ENCODE peak calls at places on chromosome 18, in six cellular contexts. A is HFF-Myc, S is neural progenitor cell, B is HS-5, O is neural crest cell, R is NCI-H1048. G is an unnamed sample.

GRCh38 chr18:21809725-21810124 is 69.1 kb downstream of the MIB1 start:
- DNase-seq in B (no peak), A (no peak), O (no peak), R (no peak), S (no peak), G (no peak)

GRCh38 chr18:44876024-44876423 is 195.3 kb downstream of the SETBP1 start:
- DNase-seq in R (no peak), O (no peak), B (no peak), A (no peak), S (no peak), G (no peak)

GRCh38 chr18:8786766-8787670 is 81.7 kb downstream of the MTCL1 start:
- DNase-seq in O (no peak), B (no peak), R (no peak), S (peak), A (no peak), G (no peak)

GRCh38 chr18:54672846-54673475 is 81.9 kb downstream of the DYNAP start:
- DNase-seq in O (no peak), B (peak), R (no peak), S (peak), A (no peak), G (no peak)

GRCh38 chr18:41938445-41938844 is 16.6 kb upstream of the PIK3C3 start:
- DNase-seq in R (no peak), O (no peak), S (no peak), A (peak), B (peak), G (peak)

GRCh38 chr18:1475867-1476266 is 571.2 kb downstream of the ADCYAP1 start:
- DNase-seq in R (no peak), B (no peak), O (no peak), A (no peak), S (no peak), G (no peak)

GRCh38 chr18:35776481-35776880 is 194.9 kb downstream of the GALNT1 start:
- DNase-seq in R (no peak), A (no peak), O (no peak), S (no peak), B (no peak), G (no peak)

GRCh38 chr18:77366725-77367641 is 117.3 kb downstream of the GALR1 start:
- DNase-seq in R (no peak), S (no peak), O (peak), A (no peak), B (no peak), G (no peak)

GRCh38 chr18:9825571-9826073 is 60.2 kb upstream of the TXNDC2 start:
- DNase-seq in B (peak), S (no peak), O (no peak), A (peak), R (no peak), G (peak)

GRCh38 chr18:45962461-45962860 is 4.7 kb downstream of the EPG5 start:
- DNase-seq in B (peak), S (no peak), A (no peak), R (no peak), O (no peak), G (peak)

GRCh38 chr18:40431071-40431998 is 1523.7 kb upstream of the PIK3C3 start:
- DNase-seq in O (no peak), A (no peak), B (no peak), R (no peak), S (no peak), G (no peak)

GRCh38 chr18:48815581-48816324 is 135.0 kb downstream of the SMAD7 start:
- DNase-seq in O (no peak), A (no peak), S (no peak), R (no peak), B (no peak), G (no peak)

GRCh38 chr18:39846277-39846676 is 2108.8 kb upstream of the PIK3C3 start:
- DNase-seq in O (no peak), S (no peak), A (no peak), B (no peak), R (no peak), G (no peak)

GRCh38 chr18:23816740-23817139 is 127.5 kb downstream of the LAMA3 start:
- DNase-seq in S (no peak), A (no peak), R (no peak), B (no peak), O (no peak), G (no peak)

GRCh38 chr18:59265246-59266018 is 7.8 kb downstream of the RAX start:
- DNase-seq in B (no peak), O (no peak), A (no peak), S (peak), R (no peak), G (no peak)

GRCh38 chr18:36424741-36425142 is 127.2 kb downstream of the FHOD3 start:
- DNase-seq in O (no peak), A (no peak), R (no peak), B (no peak), S (no peak), G (no peak)

GRCh38 chr18:394997-395383 is 105.5 kb downstream of the COLEC12 start:
- DNase-seq in A (peak), R (no peak), B (peak), S (no peak), O (no peak), G (no peak)

GRCh38 chr18:45253973-45254372 is 361.3 kb upstream of the SLC14A2 start:
- DNase-seq in R (no peak), B (no peak), A (no peak), O (no peak), S (no peak), G (no peak)

GRCh38 chr18:8503287-8503686 is 106.0 kb upstream of the RAB12 start:
- DNase-seq in B (no peak), S (no peak), O (no peak), A (no peak), R (no peak), G (no peak)

GRCh38 chr18:49017813-49018552 is 67.2 kb upstream of the SMAD7 start:
- DNase-seq in R (no peak), O (no peak), S (no peak), B (no peak), A (no peak), G (no peak)

GRCh38 chr18:78980279-78980771 is 707 bp downstream of the SALL3 start:
- DNase-seq in B (no peak), A (no peak), O (peak), S (no peak), R (no peak), G (no peak)

GRCh38 chr18:46771141-46771540 is 14.3 kb upstream of the ST8SIA5 start:
- DNase-seq in R (no peak), A (no peak), S (no peak), B (no peak), O (no peak), G (no peak)

GRCh38 chr18:58653814-58654509 is 17.3 kb upstream of the MALT1 start:
- DNase-seq in O (no peak), A (no peak), B (no peak), S (no peak), R (no peak), G (no peak)

GRCh38 chr18:70333757-70334156 is 44.9 kb downstream of the SOCS6 start:
- DNase-seq in S (no peak), A (no peak), B (peak), O (no peak), R (no peak), G (peak)

GRCh38 chr18:77501266-77501665 is 251.6 kb downstream of the GALR1 start:
- DNase-seq in A (no peak), R (no peak), O (no peak), S (no peak), B (no peak), G (no peak)

GRCh38 chr18:22210331-22210754 is 41.0 kb downstream of the GATA6 start:
- DNase-seq in R (no peak), B (no peak), O (no peak), S (no peak), A (no peak), G (peak)

GRCh38 chr18:58992301-58993231 is 127.9 kb downstream of the ZNF532 start:
- DNase-seq in R (no peak), B (no peak), S (no peak), A (no peak), O (no peak), G (no peak)

GRCh38 chr18:55998071-55998522 is 410.1 kb upstream of the TCF4 start:
- DNase-seq in A (no peak), R (no peak), S (peak), B (no peak), O (peak), G (no peak)

GRCh38 chr18:33577688-33578370 is at the start of gene ASXL3:
- DNase-seq in A (no peak), B (no peak), R (peak), O (peak), S (peak), G (no peak)

GRCh38 chr18:59851784-59852399 is 47.9 kb upstream of the PMAIP1 start:
- DNase-seq in R (no peak), A (no peak), S (no peak), B (no peak), O (no peak), G (no peak)

GRCh38 chr18:46738491-46738890 is 18.4 kb downstream of the ST8SIA5 start:
- DNase-seq in R (no peak), B (no peak), O (no peak), A (no peak), S (no peak), G (no peak)